ENCODE peak calls at places on chromosomes 6 and 20, in ten cellular contexts. Q is HCT116; S is left ventricle myocardium inferior; K is neural progenitor cell; F is transverse colon; T is lower lobe of right lung; W is SK-N-SH; E is naive thymus-derived CD4-positive, alpha-beta T cell; C is fibroblast of lung; H is IMR-90. N is an unnamed sample. For H3K27me3, H3K9me3 and H3K4me1, the result is how much of the 10 kb centered on the place peaks cover.

GRCh38 chr6:67393356-67393755 is 1241.7 kb upstream of the ADGRB3 start:
- DNase-seq in Q (no peak), S (no peak), K (no peak), F (no peak), T (no peak), W (no peak), E (no peak), C (no peak), H (no peak), N (no peak)

GRCh38 chr20:36167826-36168634 is 13.5 kb downstream of the EPB41L1 start:
- DNase-seq in Q (peak), S (no peak), K (no peak), F (no peak), T (no peak), W (no peak), E (no peak), C (peak), H (peak), N (no peak)

GRCh38 chr6:16200231-16200941 is 38.0 kb upstream of the GMPR start:
- DNase-seq in Q (no peak), S (no peak), K (no peak), F (peak), T (peak), W (no peak), E (no peak), C (no peak), H (no peak), N (no peak)

GRCh38 chr6:105494688-105495087 is 91.8 kb upstream of the PREP start:
- DNase-seq in Q (no peak), S (no peak), K (no peak), F (no peak), T (no peak), W (no peak), E (no peak), C (no peak), H (no peak), N (no peak)

GRCh38 chr20:18712877-18713276 is 100.7 kb upstream of the SCP2D1 start:
- DNase-seq in Q (no peak), S (no peak), K (peak), F (no peak), T (no peak), W (peak), E (no peak), C (no peak), H (no peak), N (no peak)

GRCh38 chr6:121838842-121839241 is 403.4 kb downstream of the GJA1 start:
- DNase-seq in Q (no peak), S (peak), K (no peak), F (no peak), T (no peak), W (no peak), E (peak), C (peak), H (peak), N (no peak)

GRCh38 chr20:43954704-43955243 is 40.1 kb downstream of the TOX2 start:
- DNase-seq in Q (no peak), S (no peak), K (no peak), F (no peak), T (no peak), W (no peak), E (no peak), C (peak), H (no peak), N (no peak)

GRCh38 chr6:52530351-52530750 is 46.5 kb downstream of the TRAM2 start:
- DNase-seq in Q (no peak), S (no peak), K (no peak), F (no peak), T (no peak), W (no peak), E (no peak), C (no peak), H (no peak), N (no peak)

GRCh38 chr6:71675386-71675785 is 211.0 kb upstream of the RIMS1 start:
- DNase-seq in Q (no peak), S (no peak), K (no peak), F (no peak), T (no peak), W (no peak), E (no peak), C (no peak), H (no peak), N (no peak)

DNA sequence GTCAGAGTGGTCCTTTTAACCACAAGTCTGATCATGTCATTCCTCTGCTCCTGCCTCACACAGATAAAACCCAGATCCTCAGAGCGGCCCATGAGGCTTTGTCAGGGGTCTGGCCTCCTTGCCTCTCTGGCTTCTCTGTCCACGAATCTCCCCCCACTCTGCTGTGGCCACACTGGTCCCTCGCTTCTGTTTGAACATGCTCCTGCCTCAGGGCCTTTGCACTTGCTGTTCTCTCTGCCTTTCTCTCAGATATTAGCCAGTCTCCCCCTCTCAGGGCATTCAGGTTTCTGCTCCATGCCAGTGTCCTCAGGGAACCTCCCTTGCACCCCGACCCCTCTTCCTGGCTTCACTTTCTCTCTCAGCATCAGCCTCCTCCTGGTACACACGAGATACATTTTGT is 518.5 kb downstream of the PREX1 start:
- DNase-seq in Q (no peak), S (no peak), K (no peak), F (no peak), T (no peak), W (no peak), E (no peak), C (no peak), H (no peak), N (no peak)
- H3K27me3 ChIP-seq in Q (under half), S (under half), K (under half), F (under half), T (under half), W (under half), E (under half), C (under half), H (under half), N (under half)

DNA sequence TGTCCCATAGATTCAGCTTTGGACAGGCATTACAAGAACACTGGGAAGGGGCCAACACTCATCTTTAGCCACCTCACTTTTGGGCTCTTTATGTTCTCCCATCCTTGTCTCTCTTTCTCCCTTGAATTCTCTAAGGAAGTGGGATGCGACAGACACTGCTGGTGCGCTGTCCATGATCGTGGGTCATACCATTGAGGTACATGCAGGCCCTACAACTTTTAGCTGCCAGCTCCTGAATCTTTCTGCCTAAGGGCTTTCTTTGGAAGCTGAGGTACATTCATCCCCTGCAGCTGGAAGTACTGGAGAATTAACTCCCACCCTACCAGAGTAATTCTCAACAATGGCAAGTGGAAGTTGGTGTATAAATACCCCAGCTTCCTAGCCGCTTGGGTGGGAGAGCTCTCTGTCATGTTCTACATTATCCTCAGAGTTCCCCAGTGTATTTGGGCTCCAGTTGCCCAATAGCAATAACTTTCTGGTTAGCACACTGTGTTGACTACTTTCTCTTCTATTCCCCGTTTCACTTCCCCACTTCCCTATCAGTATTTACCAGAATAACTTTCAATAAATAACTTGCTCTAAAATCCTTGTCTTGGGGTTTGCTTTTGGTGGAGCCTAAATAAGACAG is 309.4 kb upstream of the RNF24 start:
- DNase-seq in Q (no peak), S (no peak), K (no peak), F (no peak), T (no peak), W (no peak), E (no peak), C (no peak), H (no peak), N (no peak)
- H3K9me3 ChIP-seq in Q (under half), S (under half), K (under half), F (under half), T (under half), W (under half), E (under half), C (under half), H (under half), N (under half)

DNA sequence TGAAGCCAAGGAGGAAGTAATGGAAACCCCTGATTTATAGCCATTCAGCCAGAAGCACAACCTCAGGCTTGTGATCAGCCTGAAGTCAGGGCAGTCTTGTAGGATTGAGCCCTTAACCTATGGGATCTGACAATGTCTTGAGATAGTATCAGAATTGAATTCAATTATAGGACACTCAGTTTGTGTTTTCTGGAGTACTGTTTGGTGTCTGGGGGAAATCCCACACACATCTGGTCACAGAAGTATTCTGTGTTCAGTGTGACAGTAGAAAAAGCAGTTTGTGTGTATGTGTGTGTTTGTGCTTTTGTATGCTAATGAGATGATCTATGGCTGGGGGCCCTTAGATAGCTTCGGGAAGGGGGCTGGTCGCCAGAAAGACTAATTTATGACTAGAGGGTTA is 5.7 kb downstream of the NT5E start:
- DNase-seq in Q (no peak), S (no peak), K (no peak), F (no peak), T (no peak), W (no peak), E (no peak), C (no peak), H (no peak), N (no peak)
- H3K4me1 ChIP-seq in Q (half or more), S (under half), K (under half), F (under half), T (under half), W (under half), E (under half), C (under half), H (under half), N (under half)

GRCh38 chr6:41638002-41638800 is at the start of gene MDFI:
- DNase-seq in Q (no peak), S (no peak), K (peak), F (no peak), T (no peak), W (peak), E (no peak), C (no peak), H (no peak), N (no peak)

GRCh38 chr6:41635365-41635764 is 2.9 kb upstream of the MDFI start:
- DNase-seq in Q (no peak), S (no peak), K (no peak), F (no peak), T (peak), W (no peak), E (no peak), C (no peak), H (no peak), N (no peak)

GRCh38 chr6:41636803-41637178 is 1.5 kb upstream of the MDFI start:
- DNase-seq in Q (peak), S (no peak), K (peak), F (peak), T (peak), W (no peak), E (no peak), C (no peak), H (no peak), N (no peak)

GRCh38 chr6:41638801-41639555 is 710 bp downstream of the MDFI start:
- DNase-seq in Q (no peak), S (no peak), K (peak), F (no peak), T (peak), W (peak), E (no peak), C (peak), H (no peak), N (no peak)

GRCh38 chr6:41637179-41638001 is 878 bp upstream of the MDFI start:
- DNase-seq in Q (no peak), S (no peak), K (peak), F (no peak), T (peak), W (peak), E (no peak), C (no peak), H (no peak), N (no peak)
- H3K27me3 ChIP-seq in Q (under half), S (half or more), K (half or more), F (half or more), T (under half), W (under half), E (under half), C (under half), H (half or more), N (under half)

DNA sequence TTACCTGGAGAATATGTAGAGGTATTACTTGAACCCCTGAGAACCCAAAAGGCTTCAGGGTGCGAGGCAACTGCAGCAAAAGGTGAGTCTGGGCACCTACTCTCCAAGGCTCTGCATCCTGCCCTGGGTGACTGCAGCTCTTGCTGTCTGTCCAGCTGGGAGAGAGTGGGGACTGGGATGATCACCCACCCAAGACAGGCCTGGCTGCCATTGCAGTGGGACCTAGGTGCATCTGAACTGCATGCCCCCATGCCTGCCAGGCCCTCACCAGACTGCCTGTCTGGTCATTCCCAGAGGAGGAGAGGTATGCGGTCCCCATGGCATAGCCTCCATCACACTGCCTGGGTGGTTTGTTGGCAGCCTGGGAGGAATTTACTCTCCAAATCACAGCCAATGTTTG is 563.9 kb downstream of the TFAP2A start:
- DNase-seq in Q (no peak), S (no peak), K (no peak), F (no peak), T (no peak), W (no peak), E (no peak), C (no peak), H (no peak), N (no peak)
- H3K9me3 ChIP-seq in Q (under half), S (half or more), K (under half), F (under half), T (under half), W (under half), E (under half), C (under half), H (under half), N (under half)

GRCh38 chr6:63807056-63807455 is 171.5 kb downstream of the PHF3 start:
- DNase-seq in Q (no peak), S (no peak), K (no peak), F (no peak), T (no peak), W (no peak), E (no peak), C (no peak), H (no peak), N (no peak)
- H3K4me1 ChIP-seq in Q (under half), S (under half), K (under half), F (under half), T (under half), W (under half), E (under half), C (under half), H (under half), N (under half)

GRCh38 chr6:47788498-47788884 is 6.7 kb downstream of the OPN5 start:
- DNase-seq in Q (no peak), S (no peak), K (no peak), F (no peak), T (no peak), W (no peak), E (no peak), C (no peak), H (no peak), N (no peak)
- H3K27me3 ChIP-seq in Q (under half), S (half or more), K (under half), F (under half), T (under half), W (under half), E (under half), C (under half), H (under half), N (under half)

GRCh38 chr6:340991-341827 is 48.9 kb downstream of the DUSP22 start:
- DNase-seq in Q (no peak), S (peak), K (no peak), F (peak), T (no peak), W (no peak), E (no peak), C (no peak), H (no peak), N (no peak)
- H3K9me3 ChIP-seq in Q (under half), S (under half), K (under half), F (under half), T (under half), W (under half), E (under half), C (under half), H (under half), N (under half)

N was measured in CD8-positive, alpha-beta memory T cell.